ENCODE peak calls at places on chromosomes 13 and 19, in eight cellular contexts. P is testis, J is GM12878, O is thyroid gland, T is uterus, Y is gastrocnemius medialis, F is ovary, C is IMR-90. G is an unnamed sample.
A peak's percentile ranks its signal among the peaks of the same experiment; 100 is the strongest.

GRCh38 chr13:28805193-28805819 is 14.8 kb upstream of the MTUS2 start:
- DNase-seq in P (peak; percentile 78), J (no peak), O (peak; percentile 46), T (no peak), Y (no peak), F (no peak), C (no peak), G (no peak)

GRCh38 chr13:102040812-102041211 is 361.0 kb downstream of the FGF14 start:
- DNase-seq in P (no peak), J (no peak), O (no peak), T (no peak), Y (no peak), F (no peak), C (no peak), G (no peak)

GRCh38 chr13:39016789-39017188 is 21.1 kb downstream of the PROSER1 start:
- DNase-seq in P (peak; percentile 33), J (no peak), O (no peak), T (no peak), Y (no peak), F (no peak), C (peak; percentile 8), G (no peak)

GRCh38 chr13:66994498-66995365 is 235.4 kb downstream of the PCDH9 start:
- DNase-seq in P (no peak), J (peak; percentile 13), O (no peak), T (no peak), Y (no peak), F (no peak), C (no peak), G (no peak)

GRCh38 chr13:55538424-55538823 is 1602.3 kb upstream of the PRR20A start:
- DNase-seq in P (no peak), J (no peak), O (no peak), T (no peak), Y (no peak), F (no peak), C (no peak), G (no peak)

GRCh38 chr19:30266687-30267086 is 105.5 kb upstream of the ZNF536 start:
- DNase-seq in P (no peak), J (no peak), O (no peak), T (no peak), Y (no peak), F (no peak), C (no peak), G (no peak)

GRCh38 chr13:23450340-23451046 is 17.0 kb upstream of the SACS start:
- DNase-seq in P (no peak), J (no peak), O (no peak), T (no peak), Y (peak; percentile 85), F (no peak), C (no peak), G (no peak)

GRCh38 chr13:33945477-33945876 is 127.5 kb downstream of the RFC3 start:
- DNase-seq in P (no peak), J (no peak), O (no peak), T (no peak), Y (no peak), F (no peak), C (no peak), G (no peak)

GRCh38 chr19:31717316-31717715 is 368.1 kb upstream of the TSHZ3 start:
- DNase-seq in P (no peak), J (no peak), O (no peak), T (no peak), Y (no peak), F (no peak), C (no peak), G (no peak)

GRCh38 chr13:102965802-102966201 is 100.4 kb downstream of the SLC10A2 start:
- DNase-seq in P (no peak), J (no peak), O (no peak), T (no peak), Y (no peak), F (no peak), C (no peak), G (no peak)

GRCh38 chr19:57419439-57419838 is 8.5 kb downstream of the ZNF17 start:
- DNase-seq in P (no peak), J (no peak), O (no peak), T (no peak), Y (no peak), F (no peak), C (no peak), G (no peak)

GRCh38 chr19:10975374-10976036 is 14.7 kb downstream of the SMARCA4 start:
- DNase-seq in P (peak; percentile 74), J (no peak), O (peak; percentile 60), T (peak; percentile 64), Y (no peak), F (peak; percentile 88), C (peak; percentile 66), G (no peak)

GRCh38 chr13:82833928-82834327 is 1048.3 kb downstream of the SLITRK1 start:
- DNase-seq in P (no peak), J (no peak), O (no peak), T (no peak), Y (no peak), F (no peak), C (peak; percentile 34), G (no peak)

GRCh38 chr13:36814465-36814864 is 4.6 kb upstream of the RFXAP start:
- DNase-seq in P (no peak), J (no peak), O (no peak), T (no peak), Y (no peak), F (no peak), C (no peak), G (no peak)

GRCh38 chr13:29402168-29402621 is 193.3 kb downstream of the SLC7A1 start:
- DNase-seq in P (no peak), J (no peak), O (no peak), T (peak; percentile 65), Y (no peak), F (peak; percentile 39), C (peak; percentile 44), G (no peak)

DNA sequence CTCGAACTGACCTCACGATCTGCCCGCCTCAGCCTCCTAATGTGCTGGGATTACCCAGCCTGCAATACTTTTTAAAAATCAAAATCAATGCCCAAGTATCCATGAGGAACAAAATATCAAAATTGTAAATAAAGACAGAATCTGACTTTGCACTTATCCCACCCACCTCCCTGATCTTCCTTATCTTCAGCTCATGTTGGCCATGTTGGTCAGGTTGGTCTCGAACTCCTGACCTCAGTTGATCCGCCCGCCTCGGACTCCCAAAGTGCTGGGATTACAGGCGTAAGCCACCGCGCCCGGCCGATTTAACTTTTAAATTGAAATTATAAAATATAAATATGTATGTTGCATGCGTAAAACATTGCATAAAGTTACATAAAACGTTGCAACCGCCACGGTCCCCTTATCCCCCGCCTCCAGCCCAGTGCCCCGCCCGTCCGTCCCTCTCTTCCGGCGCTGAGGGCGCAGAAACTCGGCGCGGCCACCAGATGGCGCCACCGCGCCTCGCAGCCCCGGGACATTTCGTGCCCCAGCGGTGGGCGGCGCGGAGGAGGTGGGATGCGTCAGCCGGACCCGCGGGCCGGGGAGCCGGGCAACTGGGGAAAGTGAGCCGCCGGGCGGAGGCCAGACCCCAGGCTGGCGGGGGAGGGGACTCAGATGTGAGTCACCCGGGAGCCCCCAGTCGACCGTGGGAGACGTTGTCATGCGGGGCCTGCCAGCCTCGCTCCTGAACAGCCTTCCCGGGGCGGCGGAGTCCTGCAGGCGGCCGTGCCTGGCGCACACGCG is 1.5 kb upstream of the GADD45B start:
- DNase-seq in P (peak; percentile 83), J (no peak), O (peak; percentile 82), T (peak; percentile 84), Y (peak; percentile 68), F (peak; percentile 90), C (peak; percentile 87), G (peak; percentile 78)
- TF ChIP-seq POLR2A in P (no peak), J (no peak), O (no peak), T (no peak), Y (no peak), F (peak; percentile 42), C (no peak), G (no peak)

DNA sequence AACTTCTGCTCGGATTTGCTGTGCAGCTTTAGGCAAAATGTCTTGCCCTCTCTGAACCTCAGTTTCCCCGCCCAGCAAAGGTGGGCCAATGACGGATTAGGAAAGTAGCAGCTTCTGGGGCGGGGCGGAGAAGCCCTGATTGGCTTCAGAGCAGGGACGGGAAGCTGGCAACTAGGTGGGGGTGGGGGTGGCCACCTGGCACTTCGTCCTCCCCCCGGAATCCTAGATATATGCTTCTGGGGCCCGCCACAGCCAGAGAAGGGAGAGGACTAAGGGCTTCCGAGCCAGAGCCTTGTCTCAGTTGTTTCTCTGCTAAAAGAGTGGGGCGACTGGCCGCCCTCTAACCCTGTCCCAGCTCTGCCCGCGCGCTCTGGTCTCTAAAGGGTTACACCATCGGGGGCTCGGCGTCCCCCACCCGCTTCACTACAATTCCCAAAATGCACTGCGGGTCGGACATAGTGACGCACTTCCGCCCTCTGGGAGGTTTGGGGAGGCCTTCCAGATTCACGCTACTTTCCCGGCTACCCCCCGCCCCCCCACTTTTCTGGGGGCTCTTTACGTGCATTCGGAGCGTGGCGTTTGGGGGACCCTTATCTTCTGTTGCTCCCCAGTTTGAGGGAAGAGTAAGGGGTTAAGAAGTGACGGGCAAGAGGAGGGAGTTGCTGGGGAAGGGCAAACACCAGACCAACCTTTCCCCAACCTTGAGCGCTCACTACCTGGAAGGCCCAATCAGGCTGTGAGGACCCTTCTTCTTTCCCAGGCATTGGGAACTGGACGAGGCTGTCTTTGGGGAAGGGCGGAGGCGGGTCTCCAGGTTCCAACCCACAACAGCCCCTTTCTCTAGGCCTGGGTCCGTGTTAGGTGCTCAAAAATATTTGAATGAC is 728 bp upstream of the IRF2BP1 start:
- DNase-seq in P (peak; percentile 93), J (peak; percentile 73), O (peak; percentile 90), T (peak; percentile 93), Y (peak; percentile 89), F (peak; percentile 92), C (peak; percentile 92), G (peak; percentile 88)
- TF ChIP-seq POLR2A in P (no peak), J (peak; percentile 63), O (peak; percentile 76), T (peak; percentile 44), Y (peak; percentile 63), F (peak; percentile 84), C (peak; percentile 30), G (no peak)

GRCh38 chr19:765179-765738 is 14.3 kb downstream of the MISP start:
- DNase-seq in P (no peak), J (no peak), O (no peak), T (no peak), Y (no peak), F (no peak), C (no peak), G (no peak)
- TF ChIP-seq POLR2A in P (no peak), J (no peak), O (no peak), T (no peak), Y (no peak), F (no peak), C (no peak), G (no peak)

DNA sequence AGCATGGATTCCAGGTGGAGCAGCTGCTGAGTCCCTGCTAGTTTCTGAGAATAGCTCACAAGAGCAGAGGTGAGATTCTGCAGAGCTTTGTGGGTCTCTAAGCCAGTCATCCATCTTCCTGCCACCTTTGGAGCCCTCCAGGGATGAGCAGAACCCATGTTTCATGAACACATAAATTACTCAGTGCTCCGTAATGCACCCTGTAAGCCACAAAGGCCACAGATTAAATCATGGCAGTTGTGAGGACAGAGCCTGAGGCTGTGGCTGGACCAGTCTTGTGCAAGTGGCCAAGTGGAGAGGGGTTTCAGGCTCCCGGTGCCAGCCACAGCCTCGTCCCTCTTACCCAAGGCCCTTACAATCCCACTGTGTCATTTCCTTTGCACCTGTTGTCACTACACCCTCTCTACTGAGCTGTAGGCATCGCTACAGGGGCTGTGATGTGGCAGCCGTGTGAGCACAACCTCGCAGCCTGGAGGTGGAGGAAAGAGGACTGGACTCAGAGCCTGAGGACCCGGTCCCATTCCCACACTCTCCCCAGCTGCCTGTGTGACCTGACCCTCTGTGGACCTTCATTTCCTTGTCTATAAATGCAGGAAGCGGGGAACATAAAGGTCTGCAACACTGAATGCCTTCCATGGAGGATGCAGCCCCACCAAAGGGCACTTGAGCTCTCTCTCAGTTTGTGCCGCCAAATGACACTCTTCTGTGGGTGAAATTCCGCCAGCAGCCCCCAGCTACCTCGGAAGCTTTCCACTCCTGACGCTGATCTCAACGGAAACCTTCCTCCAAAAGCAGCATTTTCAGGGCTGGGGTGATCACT is 792.0 kb downstream of the UQCRFS1 start:
- DNase-seq in P (no peak), J (no peak), O (no peak), T (no peak), Y (no peak), F (no peak), C (no peak), G (no peak)
- TF ChIP-seq POLR2A in P (no peak), J (no peak), O (no peak), T (no peak), Y (no peak), F (no peak), C (no peak), G (no peak)

G was measured in prostate gland.